ENCODE peak calls at places on chromosomes 1 and 21, in seven cellular contexts. Z, Y, S, K, D, R and H are unnamed samples.

GRCh38 chr1:148354909-148355308 is 128.2 kb downstream of the PPIAL4G start:
- DNase-seq in Z (no peak), Y (no peak), S (no peak), K (no peak), D (no peak), R (no peak), H (no peak)

GRCh38 chr1:174990382-174990999 is 9.3 kb upstream of the CACYBP start:
- DNase-seq in Z (no peak), Y (no peak), S (peak; percentile 77), K (no peak), D (peak; percentile 80), R (no peak), H (no peak)

GRCh38 chr21:32113486-32113885 is 165.4 kb downstream of the MIS18A start:
- DNase-seq in Z (no peak), Y (no peak), S (no peak), K (no peak), D (no peak), R (no peak), H (no peak)

GRCh38 chr1:168863647-168864234 is 134.7 kb upstream of the DPT start:
- DNase-seq in Z (no peak), Y (no peak), S (no peak), K (no peak), D (no peak), R (no peak), H (no peak)

GRCh38 chr21:44345495-44345894 is 6.3 kb upstream of the CFAP410 start:
- DNase-seq in Z (no peak), Y (no peak), S (no peak), K (no peak), D (no peak), R (no peak), H (no peak)

GRCh38 chr21:38311091-38311490 is 54.3 kb downstream of the KCNJ15 start:
- DNase-seq in Z (no peak), Y (no peak), S (no peak), K (no peak), D (no peak), R (no peak), H (no peak)

GRCh38 chr1:210937846-210938245 is 196.1 kb downstream of the KCNH1 start:
- DNase-seq in Z (no peak), Y (no peak), S (no peak), K (no peak), D (no peak), R (no peak), H (no peak)

GRCh38 chr21:41817228-41817627 is 50.4 kb upstream of the RIPK4 start:
- DNase-seq in Z (peak; percentile 61), Y (peak; percentile 13), S (peak; percentile 34), K (peak; percentile 39), D (peak; percentile 89), R (peak; percentile 49), H (no peak)

GRCh38 chr1:39692152-39693064 is 1.2 kb upstream of the HPCAL4 start:
- DNase-seq in Z (no peak), Y (peak; percentile 28), S (no peak), K (no peak), D (no peak), R (peak; percentile 22), H (no peak)

GRCh38 chr1:54227091-54227602 is 27.2 kb downstream of the MRPL37 start:
- DNase-seq in Z (peak; percentile 23), Y (no peak), S (no peak), K (no peak), D (peak; percentile 77), R (no peak), H (peak; percentile 43)

GRCh38 chr1:60118119-60118518 is 44.5 kb upstream of the C1orf87 start:
- DNase-seq in Z (no peak), Y (no peak), S (no peak), K (no peak), D (peak; percentile 62), R (no peak), H (no peak)

GRCh38 chr1:31216016-31216415 is 23.7 kb downstream of the NKAIN1 start:
- DNase-seq in Z (peak; percentile 59), Y (no peak), S (peak; percentile 63), K (no peak), D (no peak), R (no peak), H (no peak)

GRCh38 chr1:230067441-230067870 is 418 bp downstream of the GALNT2 start:
- DNase-seq in Z (peak; percentile 30), Y (peak; percentile 5), S (no peak), K (no peak), D (peak; percentile 62), R (no peak), H (no peak)

GRCh38 chr1:179175011-179175934 is 54.2 kb downstream of the ABL2 start:
- DNase-seq in Z (peak; percentile 55), Y (no peak), S (no peak), K (peak; percentile 43), D (peak; percentile 69), R (no peak), H (no peak)

GRCh38 chr1:47992720-47993119 is 4.5 kb downstream of the TRABD2B start:
- DNase-seq in Z (no peak), Y (no peak), S (no peak), K (peak; percentile 47), D (peak; percentile 23), R (no peak), H (no peak)

GRCh38 chr1:21909787-21910503 is 27.2 kb downstream of the HSPG2 start:
- DNase-seq in Z (no peak), Y (no peak), S (no peak), K (peak; percentile 66), D (peak; percentile 73), R (peak; percentile 32), H (no peak)

GRCh38 chr1:55580845-55581332 is 365.7 kb upstream of the USP24 start:
- DNase-seq in Z (no peak), Y (no peak), S (no peak), K (peak; percentile 54), D (peak; percentile 74), R (no peak), H (peak; percentile 91)

GRCh38 chr1:26972390-26972789 is 12.1 kb upstream of the KDF1 start:
- DNase-seq in Z (no peak), Y (no peak), S (no peak), K (no peak), D (no peak), R (no peak), H (no peak)

GRCh38 chr1:53267761-53268160 is 29.4 kb upstream of the MAGOH start:
- DNase-seq in Z (no peak), Y (no peak), S (no peak), K (no peak), D (no peak), R (no peak), H (no peak)

GRCh38 chr1:6180215-6180577 is at the start of gene CHD5:
- DNase-seq in Z (no peak), Y (peak; percentile 20), S (no peak), K (no peak), D (no peak), R (no peak), H (no peak)

GRCh38 chr1:101004061-101004460 is 21.5 kb downstream of the DPH5 start:
- DNase-seq in Z (no peak), Y (no peak), S (no peak), K (no peak), D (peak; percentile 19), R (no peak), H (no peak)

GRCh38 chr1:53376041-53376461 is 48.2 kb upstream of the LRP8 start:
- DNase-seq in Z (no peak), Y (no peak), S (no peak), K (no peak), D (no peak), R (no peak), H (no peak)

GRCh38 chr1:62528015-62528414 is 69.3 kb upstream of the ANGPTL3 start:
- DNase-seq in Z (no peak), Y (no peak), S (peak; percentile 10), K (no peak), D (no peak), R (peak; percentile 8), H (no peak)

GRCh38 chr1:5896706-5897105 is 95.5 kb downstream of the NPHP4 start:
- DNase-seq in Z (peak; percentile 65), Y (no peak), S (no peak), K (no peak), D (no peak), R (no peak), H (no peak)

GRCh38 chr1:224435318-224435763 is 744 bp upstream of the WDR26 start:
- DNase-seq in Z (no peak), Y (no peak), S (no peak), K (no peak), D (peak; percentile 70), R (peak; percentile 23), H (no peak)

GRCh38 chr1:165645654-165646366 is 14.8 kb downstream of the MGST3 start:
- DNase-seq in Z (no peak), Y (peak; percentile 5), S (no peak), K (no peak), D (no peak), R (peak; percentile 9), H (no peak)

GRCh38 chr1:220680085-220680687 is 10.0 kb upstream of the C1orf115 start:
- DNase-seq in Z (no peak), Y (no peak), S (peak; percentile 54), K (no peak), D (peak; percentile 72), R (no peak), H (peak; percentile 3)

GRCh38 chr1:247228133-247228532 is 27.7 kb upstream of the VN1R5 start:
- DNase-seq in Z (no peak), Y (no peak), S (no peak), K (no peak), D (no peak), R (no peak), H (no peak)

GRCh38 chr21:35593000-35593502 is 467.3 kb downstream of the SETD4 start:
- DNase-seq in Z (no peak), Y (no peak), S (no peak), K (no peak), D (peak; percentile 26), R (no peak), H (no peak)

GRCh38 chr1:70745199-70745598 is 302.4 kb downstream of the PTGER3 start:
- DNase-seq in Z (no peak), Y (no peak), S (no peak), K (no peak), D (peak; percentile 22), R (no peak), H (no peak)

GRCh38 chr1:67464741-67465140 is 34.5 kb upstream of the SERBP1 start:
- DNase-seq in Z (no peak), Y (no peak), S (no peak), K (no peak), D (no peak), R (no peak), H (no peak)

GRCh38 chr1:226604846-226605572 is 56.4 kb downstream of the STUM start:
- DNase-seq in Z (no peak), Y (no peak), S (no peak), K (no peak), D (peak; percentile 37), R (no peak), H (no peak)

GRCh38 chr1:28370220-28371010 is 875 bp downstream of the PHACTR4 start:
- DNase-seq in Z (peak; percentile 39), Y (peak; percentile 9), S (no peak), K (no peak), D (peak; percentile 71), R (peak; percentile 32), H (no peak)

GRCh38 chr1:73909043-73909567 is 288.9 kb downstream of the LRRIQ3 start:
- DNase-seq in Z (no peak), Y (no peak), S (no peak), K (no peak), D (no peak), R (no peak), H (no peak)

GRCh38 chr1:183318433-183318832 is 99.7 kb downstream of the NMNAT2 start:
- DNase-seq in Z (no peak), Y (no peak), S (peak; percentile 91), K (peak; percentile 76), D (peak; percentile 94), R (no peak), H (no peak)

GRCh38 chr1:82932727-82933126 is 1066.2 kb downstream of the TTLL7 start:
- DNase-seq in Z (no peak), Y (no peak), S (no peak), K (no peak), D (no peak), R (no peak), H (no peak)

GRCh38 chr1:93740601-93741031 is 59.0 kb upstream of the BCAR3 start:
- DNase-seq in Z (no peak), Y (no peak), S (no peak), K (no peak), D (no peak), R (no peak), H (no peak)

GRCh38 chr1:2471587-2472001 is 4.5 kb upstream of the PLCH2 start:
- DNase-seq in Z (no peak), Y (no peak), S (no peak), K (no peak), D (no peak), R (no peak), H (no peak)